ENCODE peak calls at places on chromosomes 1 and 21, in five cellular contexts. One of them, this sample, is unnamed. For H3K4me1, the result is how much of the 10 kb centered on the place peaks cover.

GRCh38 chr1:54465351-54465811 is 59.2 kb upstream of the SSBP3 start:
- DNase-seq in transverse colon: no peak
- DNase-seq in K562: no peak
- DNase-seq in ovary: no peak
- DNase-seq in tibial nerve: no peak
- DNase-seq in this sample: peak

GRCh38 chr1:11838349-11839272 is 9.0 kb downstream of the NPPA start:
- DNase-seq in transverse colon: peak
- DNase-seq in K562: peak
- DNase-seq in ovary: peak
- DNase-seq in tibial nerve: peak
- DNase-seq in this sample: peak

GRCh38 chr1:46036894-46037596 is 95.4 kb downstream of the PIK3R3 start:
- DNase-seq in transverse colon: peak
- DNase-seq in K562: peak
- DNase-seq in ovary: peak
- DNase-seq in tibial nerve: peak
- DNase-seq in this sample: peak

GRCh38 chr21:31921079-31921478 is 48.3 kb downstream of the HUNK start:
- DNase-seq in transverse colon: no peak
- DNase-seq in K562: no peak
- DNase-seq in ovary: no peak
- DNase-seq in tibial nerve: no peak
- DNase-seq in this sample: no peak

GRCh38 chr21:25220954-25221353 is 386.3 kb downstream of the MRPL39 start:
- DNase-seq in transverse colon: no peak
- DNase-seq in K562: no peak
- DNase-seq in ovary: no peak
- DNase-seq in tibial nerve: no peak
- DNase-seq in this sample: no peak

GRCh38 chr21:44552136-44552535 is 831 bp upstream of the KRTAP10-2 start:
- DNase-seq in transverse colon: peak
- DNase-seq in K562: no peak
- DNase-seq in ovary: no peak
- DNase-seq in tibial nerve: no peak
- DNase-seq in this sample: no peak

GRCh38 chr21:29303301-29303700 is 4.6 kb downstream of the BACH1 start:
- DNase-seq in transverse colon: no peak
- DNase-seq in K562: no peak
- DNase-seq in ovary: no peak
- DNase-seq in tibial nerve: no peak
- DNase-seq in this sample: no peak

GRCh38 chr1:206526064-206526911 is 19.0 kb downstream of the RASSF5 start:
- DNase-seq in transverse colon: no peak
- DNase-seq in K562: no peak
- DNase-seq in ovary: no peak
- DNase-seq in tibial nerve: no peak
- DNase-seq in this sample: no peak

GRCh38 chr1:9728451-9729295 is 77.1 kb downstream of the PIK3CD start:
- DNase-seq in transverse colon: no peak
- DNase-seq in K562: no peak
- DNase-seq in ovary: no peak
- DNase-seq in tibial nerve: no peak
- DNase-seq in this sample: no peak

GRCh38 chr1:45687753-45688737 is at the start of gene TMEM69:
- DNase-seq in transverse colon: peak
- DNase-seq in K562: peak
- DNase-seq in ovary: peak
- DNase-seq in tibial nerve: peak
- DNase-seq in this sample: peak

GRCh38 chr1:15620155-15620545 is 2.9 kb downstream of the DDI2 start:
- DNase-seq in transverse colon: no peak
- DNase-seq in K562: no peak
- DNase-seq in ovary: no peak
- DNase-seq in tibial nerve: no peak
- DNase-seq in this sample: no peak

GRCh38 chr1:49630156-49630555 is 393.6 kb downstream of the AGBL4 start:
- DNase-seq in transverse colon: no peak
- DNase-seq in K562: no peak
- DNase-seq in ovary: no peak
- DNase-seq in tibial nerve: no peak
- DNase-seq in this sample: no peak

GRCh38 chr1:232568331-232568852 is 61.5 kb downstream of the SIPA1L2 start:
- DNase-seq in transverse colon: no peak
- DNase-seq in K562: no peak
- DNase-seq in ovary: no peak
- DNase-seq in tibial nerve: no peak
- DNase-seq in this sample: no peak

GRCh38 chr21:23292292-23292691 is 2294.1 kb downstream of the NCAM2 start:
- DNase-seq in transverse colon: no peak
- DNase-seq in K562: no peak
- DNase-seq in ovary: no peak
- DNase-seq in tibial nerve: no peak
- DNase-seq in this sample: no peak

GRCh38 chr1:201946224-201946908 is at the start of gene LMOD1:
- DNase-seq in transverse colon: peak
- DNase-seq in K562: peak
- DNase-seq in ovary: peak
- DNase-seq in tibial nerve: peak
- DNase-seq in this sample: peak

GRCh38 chr1:92459871-92460320 is 26.8 kb downstream of the GFI1 start:
- DNase-seq in transverse colon: no peak
- DNase-seq in K562: no peak
- DNase-seq in ovary: no peak
- DNase-seq in tibial nerve: no peak
- DNase-seq in this sample: no peak

GRCh38 chr1:8133657-8134430 is 107.7 kb upstream of the ERRFI1 start:
- DNase-seq in transverse colon: peak
- DNase-seq in K562: no peak
- DNase-seq in ovary: peak
- DNase-seq in tibial nerve: peak
- DNase-seq in this sample: peak

GRCh38 chr1:83583351-83584014 is 415.4 kb downstream of the TTLL7 start:
- DNase-seq in transverse colon: peak
- DNase-seq in K562: no peak
- DNase-seq in ovary: no peak
- DNase-seq in tibial nerve: no peak
- DNase-seq in this sample: no peak

GRCh38 chr1:96782861-96783260 is 61.3 kb downstream of the PTBP2 start:
- DNase-seq in transverse colon: no peak
- DNase-seq in K562: no peak
- DNase-seq in ovary: no peak
- DNase-seq in tibial nerve: no peak
- DNase-seq in this sample: no peak

GRCh38 chr21:46108827-46109226 is 10.9 kb downstream of the COL6A2 start:
- DNase-seq in transverse colon: no peak
- DNase-seq in K562: no peak
- DNase-seq in ovary: no peak
- DNase-seq in tibial nerve: no peak
- DNase-seq in this sample: no peak

GRCh38 chr1:82838066-82838465 is 1037.3 kb downstream of the ADGRL2 start:
- DNase-seq in transverse colon: no peak
- DNase-seq in K562: no peak
- DNase-seq in ovary: no peak
- DNase-seq in tibial nerve: no peak
- DNase-seq in this sample: no peak

GRCh38 chr1:44707959-44708831 is 22.8 kb downstream of the RNU5D-1 start:
- DNase-seq in transverse colon: no peak
- DNase-seq in K562: peak
- DNase-seq in ovary: no peak
- DNase-seq in tibial nerve: peak
- DNase-seq in this sample: no peak

GRCh38 chr1:109266965-109267364 is 16.0 kb downstream of the PSRC1 start:
- DNase-seq in transverse colon: peak
- DNase-seq in K562: no peak
- DNase-seq in ovary: no peak
- DNase-seq in tibial nerve: no peak
- DNase-seq in this sample: no peak

GRCh38 chr1:173669491-173669941 is at the start of gene ANKRD45:
- DNase-seq in transverse colon: no peak
- DNase-seq in K562: no peak
- DNase-seq in ovary: peak
- DNase-seq in tibial nerve: peak
- DNase-seq in this sample: no peak

GRCh38 chr1:66732407-66733166 is 19.7 kb upstream of the DYNLT5 start:
- DNase-seq in transverse colon: no peak
- DNase-seq in K562: no peak
- DNase-seq in ovary: no peak
- DNase-seq in tibial nerve: no peak
- DNase-seq in this sample: no peak

GRCh38 chr1:113701429-113701828 is 57.9 kb downstream of the PHTF1 start:
- DNase-seq in transverse colon: no peak
- DNase-seq in K562: no peak
- DNase-seq in ovary: no peak
- DNase-seq in tibial nerve: no peak
- DNase-seq in this sample: no peak

GRCh38 chr1:94755675-94756074 is 64.5 kb upstream of the SLC44A3 start:
- DNase-seq in transverse colon: no peak
- DNase-seq in K562: peak
- DNase-seq in ovary: peak
- DNase-seq in tibial nerve: peak
- DNase-seq in this sample: no peak

GRCh38 chr1:211326140-211326527 is 499 bp upstream of the TRAF5 start:
- DNase-seq in transverse colon: no peak
- DNase-seq in K562: no peak
- DNase-seq in ovary: no peak
- DNase-seq in tibial nerve: no peak
- DNase-seq in this sample: no peak

GRCh38 chr1:235009561-235010306 is 118.9 kb downstream of the TOMM20 start:
- DNase-seq in transverse colon: no peak
- DNase-seq in K562: no peak
- DNase-seq in ovary: no peak
- DNase-seq in tibial nerve: no peak
- DNase-seq in this sample: peak

GRCh38 chr1:208278638-208279037 is 34.5 kb upstream of the PLXNA2 start:
- DNase-seq in transverse colon: no peak
- DNase-seq in K562: no peak
- DNase-seq in ovary: no peak
- DNase-seq in tibial nerve: no peak
- DNase-seq in this sample: no peak

GRCh38 chr1:164733070-164733469 is 174.1 kb downstream of the PBX1 start:
- DNase-seq in transverse colon: no peak
- DNase-seq in K562: no peak
- DNase-seq in ovary: no peak
- DNase-seq in tibial nerve: no peak
- DNase-seq in this sample: no peak

DNA sequence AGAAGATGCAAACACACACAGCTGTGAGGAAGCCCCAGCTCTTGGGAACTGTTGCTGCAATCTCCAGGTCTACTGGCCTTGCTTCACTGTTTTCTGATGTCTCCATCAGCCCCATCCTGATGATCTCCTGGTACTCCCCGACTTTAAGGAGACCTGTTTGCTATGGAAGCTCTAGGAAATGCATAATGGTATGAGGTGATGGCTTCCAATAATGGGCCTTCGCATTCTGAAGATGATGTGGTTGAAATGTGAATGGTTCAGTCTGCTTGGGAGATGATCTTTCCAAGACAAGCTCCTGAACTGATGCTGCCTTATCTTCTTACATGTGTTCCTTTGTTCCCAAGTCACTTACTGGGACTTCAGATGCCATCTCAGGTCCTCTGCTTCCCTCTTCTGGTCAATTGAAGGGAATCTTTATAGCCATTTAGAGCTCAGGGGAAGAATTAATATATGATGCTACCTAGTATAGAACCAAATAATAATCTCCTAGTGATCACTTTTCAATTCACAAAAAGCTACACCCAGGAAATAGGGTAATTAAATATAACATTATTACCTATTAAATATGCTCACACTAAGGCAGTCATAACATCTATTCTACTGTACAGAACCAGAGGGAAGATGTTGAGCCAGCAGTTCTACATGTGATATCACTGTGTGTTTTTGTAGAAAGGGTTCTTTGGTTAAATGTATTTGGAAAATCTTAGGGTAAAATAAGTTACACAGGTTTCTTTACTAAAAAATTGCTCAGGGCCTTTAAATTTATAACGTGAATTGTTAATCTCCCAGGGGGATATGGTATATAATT is 73.9 kb upstream of the VTCN1 start:
- DNase-seq in transverse colon: no peak
- DNase-seq in K562: peak
- DNase-seq in ovary: no peak
- DNase-seq in tibial nerve: no peak
- DNase-seq in this sample: no peak
- TF ChIP-seq EP300 in transverse colon: no peak
- TF ChIP-seq EP300 in K562: no peak
- TF ChIP-seq EP300 in ovary: no peak
- TF ChIP-seq EP300 in tibial nerve: no peak
- TF ChIP-seq EP300 in this sample: no peak

GRCh38 chr1:183278736-183279591 is 92.9 kb downstream of the LAMC2 start:
- DNase-seq in transverse colon: no peak
- DNase-seq in K562: no peak
- DNase-seq in ovary: no peak
- DNase-seq in tibial nerve: no peak
- DNase-seq in this sample: no peak

GRCh38 chr1:183279835-183280234 is 93.8 kb downstream of the LAMC2 start:
- DNase-seq in transverse colon: peak
- DNase-seq in K562: no peak
- DNase-seq in ovary: no peak
- DNase-seq in tibial nerve: no peak
- DNase-seq in this sample: no peak

GRCh38 chr1:183282101-183282855 is 96.2 kb downstream of the LAMC2 start:
- DNase-seq in transverse colon: no peak
- DNase-seq in K562: no peak
- DNase-seq in ovary: no peak
- DNase-seq in tibial nerve: no peak
- DNase-seq in this sample: no peak

GRCh38 chr1:183281553-183282091 is 95.6 kb downstream of the LAMC2 start:
- DNase-seq in transverse colon: peak
- DNase-seq in K562: peak
- DNase-seq in ovary: peak
- DNase-seq in tibial nerve: peak
- DNase-seq in this sample: peak

GRCh38 chr1:183281039-183281438 is 95.0 kb downstream of the LAMC2 start:
- DNase-seq in transverse colon: peak
- DNase-seq in K562: no peak
- DNase-seq in ovary: no peak
- DNase-seq in tibial nerve: peak
- DNase-seq in this sample: peak
- H3K4me1 ChIP-seq in transverse colon: under half
- H3K4me1 ChIP-seq in K562: under half
- H3K4me1 ChIP-seq in ovary: under half
- H3K4me1 ChIP-seq in tibial nerve: under half
- H3K4me1 ChIP-seq in this sample: half or more

DNA sequence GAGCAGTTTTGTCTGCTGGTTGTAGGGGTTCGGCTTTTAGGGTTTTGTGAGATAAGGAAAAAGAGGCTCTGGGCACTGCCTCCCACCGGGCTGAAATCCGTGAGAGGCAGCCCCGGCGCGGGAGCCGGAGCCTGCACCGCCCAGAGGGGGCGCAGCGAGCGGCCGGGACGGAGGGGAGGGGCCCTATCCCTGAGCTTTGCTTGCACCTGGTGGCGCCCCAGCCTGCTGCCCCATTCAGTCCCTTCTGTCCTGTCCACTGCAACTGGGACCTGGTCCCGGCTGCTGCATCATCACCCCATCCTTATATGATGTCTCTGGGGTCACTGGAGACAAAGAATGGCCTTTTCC is 512 bp upstream of the KCNJ6 start:
- DNase-seq in transverse colon: no peak
- DNase-seq in K562: peak
- DNase-seq in ovary: no peak
- DNase-seq in tibial nerve: no peak
- DNase-seq in this sample: no peak
- TF ChIP-seq CTCF in transverse colon: no peak
- TF ChIP-seq CTCF in K562: peak
- TF ChIP-seq CTCF in ovary: no peak
- TF ChIP-seq CTCF in tibial nerve: no peak
- TF ChIP-seq CTCF in this sample: no peak

GRCh38 chr1:87956072-87956471 is 627.4 kb downstream of the LMO4 start:
- DNase-seq in transverse colon: no peak
- DNase-seq in K562: no peak
- DNase-seq in ovary: no peak
- DNase-seq in tibial nerve: no peak
- DNase-seq in this sample: no peak
- TF ChIP-seq EP300 in transverse colon: no peak
- TF ChIP-seq EP300 in K562: no peak
- TF ChIP-seq EP300 in ovary: no peak
- TF ChIP-seq EP300 in tibial nerve: no peak
- TF ChIP-seq EP300 in this sample: no peak

This sample was measured in suprapubic skin.